ENCODE peak calls at places on chromosomes 13 and 19, in nine cellular contexts. M is lower leg skin; O is pancreas; I is activated T-cell treated with anti-CD3 and anti-CD28 coated beads, Interleukin-2, amount 50 U/mL, for 72 hours; Y is hippocampal formation; V is germinal center; G is foreskin fibroblast; B is T47D; N is SK-MEL-5. R is an unnamed sample.

GRCh38 chr19:7607874-7608560 is 12.4 kb downstream of the CAMSAP3 start:
- DNase-seq in N (no peak), I (no peak), Y (no peak), G (no peak), M (no peak), V (no peak), O (peak), B (no peak), R (no peak)

GRCh38 chr19:40862785-40863184 is 12.5 kb upstream of the CYP2A6 start:
- DNase-seq in Y (no peak), V (no peak), B (no peak), N (peak), M (no peak), I (no peak), G (peak), O (no peak), R (no peak)

GRCh38 chr19:4523306-4524110 is 5.2 kb upstream of the PLIN4 start:
- DNase-seq in V (peak), N (peak), B (peak), O (peak), G (no peak), I (peak), Y (no peak), M (no peak), R (peak)

GRCh38 chr19:13909430-13909829 is 3.4 kb downstream of the CC2D1A start:
- DNase-seq in O (peak), Y (no peak), B (no peak), I (no peak), M (no peak), G (no peak), N (no peak), V (no peak), R (no peak)

GRCh38 chr19:22545751-22546150 is 88.4 kb upstream of the ZNF492 start:
- DNase-seq in Y (peak), M (no peak), I (peak), G (no peak), O (peak), B (peak), V (peak), N (peak), R (no peak)

GRCh38 chr13:21673592-21674270 is 2.9 kb downstream of the FGF9 start:
- DNase-seq in G (peak), N (peak), M (no peak), V (peak), Y (no peak), O (peak), B (peak), I (peak), R (no peak)

GRCh38 chr13:29543230-29544215 is 52.0 kb downstream of the SLC7A1 start:
- DNase-seq in N (peak), Y (no peak), B (no peak), G (no peak), I (peak), V (no peak), O (no peak), M (no peak), R (no peak)

GRCh38 chr13:49627831-49628652 is at the start of gene ARL11:
- DNase-seq in G (no peak), V (peak), Y (no peak), N (no peak), I (peak), O (no peak), M (peak), B (peak), R (peak)

GRCh38 chr13:83825676-83826075 is 56.6 kb downstream of the SLITRK1 start:
- DNase-seq in Y (peak), I (no peak), G (no peak), B (no peak), M (no peak), O (no peak), N (no peak), V (no peak), R (no peak)

GRCh38 chr13:23547000-23547590 is 23.1 kb upstream of the TNFRSF19 start:
- DNase-seq in Y (no peak), G (peak), O (no peak), I (no peak), B (no peak), V (no peak), N (peak), M (no peak), R (no peak)

GRCh38 chr13:66689037-66689619 is 541.0 kb downstream of the PCDH9 start:
- DNase-seq in I (no peak), G (no peak), Y (no peak), O (no peak), N (peak), B (no peak), V (no peak), M (no peak), R (no peak)

GRCh38 chr13:79423801-79424642 is 18.0 kb upstream of the RBM26 start:
- DNase-seq in G (peak), O (no peak), B (no peak), N (peak), M (no peak), I (no peak), V (peak), Y (peak), R (no peak)

GRCh38 chr13:39527961-39528720 is 74.9 kb downstream of the LHFPL6 start:
- DNase-seq in O (no peak), N (no peak), G (peak), M (no peak), I (no peak), B (peak), V (no peak), Y (no peak), R (no peak)

GRCh38 chr13:112117955-112118302 is 51.0 kb downstream of the SOX1 start:
- DNase-seq in Y (no peak), I (no peak), G (no peak), O (no peak), V (no peak), M (no peak), N (no peak), B (no peak), R (no peak)

GRCh38 chr19:55447421-55448174 is 4.5 kb upstream of the SHISA7 start:
- DNase-seq in Y (peak), N (peak), M (no peak), G (peak), O (no peak), V (no peak), I (no peak), B (no peak), R (no peak)

GRCh38 chr19:5684694-5685430 is 4.0 kb downstream of the HSD11B1L start:
- DNase-seq in I (no peak), M (no peak), V (no peak), Y (no peak), N (no peak), G (no peak), O (no peak), B (no peak), R (no peak)

GRCh38 chr19:50669319-50670101 is 20.3 kb downstream of the C19orf81 start:
- DNase-seq in V (peak), Y (no peak), G (peak), I (peak), N (peak), B (peak), O (peak), M (no peak), R (no peak)

GRCh38 chr13:24002206-24002815 is 105.0 kb upstream of the C1QTNF9B start:
- DNase-seq in V (no peak), B (no peak), N (no peak), Y (no peak), M (no peak), I (no peak), O (no peak), G (no peak), R (no peak)

GRCh38 chr13:94312511-94313191 is 166.8 kb downstream of the DCT start:
- DNase-seq in Y (no peak), O (no peak), M (no peak), I (no peak), B (no peak), N (no peak), V (no peak), G (no peak), R (no peak)

GRCh38 chr13:109840201-109840892 is 54.0 kb upstream of the IRS2 start:
- DNase-seq in I (peak), V (no peak), G (peak), B (no peak), N (peak), O (no peak), M (peak), Y (no peak), R (no peak)

GRCh38 chr13:40968416-40969000 is 50.6 kb downstream of the ELF1 start:
- DNase-seq in Y (no peak), G (no peak), M (no peak), O (no peak), I (no peak), N (no peak), B (no peak), V (no peak), R (no peak)

GRCh38 chr13:98217597-98217996 is 40.5 kb upstream of the RNF113B start:
- DNase-seq in O (no peak), I (no peak), Y (no peak), M (no peak), B (no peak), N (no peak), G (no peak), V (no peak), R (peak)

GRCh38 chr13:104327217-104327616 is 1261.0 kb upstream of the SLC10A2 start:
- DNase-seq in M (no peak), N (no peak), V (no peak), O (no peak), I (no peak), Y (no peak), G (no peak), B (no peak), R (no peak)

GRCh38 chr19:29577662-29577963 is 28.5 kb upstream of the POP4 start:
- DNase-seq in N (no peak), I (no peak), V (no peak), Y (no peak), B (no peak), G (no peak), O (no peak), M (peak), R (no peak)

GRCh38 chr19:7426986-7427385 is 61.8 kb downstream of the PEX11G start:
- DNase-seq in Y (no peak), G (no peak), I (peak), B (no peak), N (no peak), O (no peak), M (no peak), V (no peak), R (no peak)

GRCh38 chr19:1045247-1045603 is 5.3 kb downstream of the ABCA7 start:
- DNase-seq in M (no peak), G (no peak), O (peak), N (peak), B (no peak), V (peak), I (peak), Y (no peak), R (no peak)

GRCh38 chr13:45406421-45406820 is 11.8 kb downstream of the SLC25A30 start:
- DNase-seq in B (no peak), V (no peak), G (no peak), M (no peak), I (no peak), N (no peak), O (no peak), Y (no peak), R (peak)

GRCh38 chr13:113455384-113455783 is 2.1 kb upstream of the ADPRHL1 start:
- DNase-seq in G (no peak), M (peak), V (no peak), O (no peak), Y (no peak), N (no peak), B (no peak), I (no peak), R (no peak)

GRCh38 chr19:52226652-52227051 is 36.8 kb downstream of the PPP2R1A start:
- DNase-seq in I (peak), B (no peak), O (no peak), N (no peak), M (no peak), V (no peak), Y (no peak), G (no peak), R (no peak)

GRCh38 chr19:29410974-29411615 is 114.7 kb upstream of the VSTM2B start:
- DNase-seq in I (no peak), G (no peak), Y (peak), V (no peak), B (no peak), M (no peak), O (no peak), N (no peak), R (no peak)

GRCh38 chr13:31442605-31443004 is 242.8 kb downstream of the B3GLCT start:
- DNase-seq in N (no peak), I (no peak), M (no peak), V (no peak), G (no peak), Y (no peak), B (no peak), O (no peak), R (no peak)

GRCh38 chr19:10105241-10106099 is 692 bp upstream of the PPAN start:
- DNase-seq in I (peak), Y (no peak), M (no peak), V (peak), O (peak), B (no peak), N (no peak), G (no peak), R (no peak)

GRCh38 chr19:52507266-52507665 is 20.2 kb upstream of the ZNF808 start:
- DNase-seq in M (no peak), B (no peak), I (no peak), V (no peak), Y (no peak), G (no peak), O (no peak), N (no peak), R (no peak)

R was measured in lung.